ENCODE peak calls at places on chromosomes 11 and 22, in five cellular contexts. I is AG10803, T is transverse colon, K is body of pancreas, N is HCT116. X is an unnamed sample.

GRCh38 chr11:47572715-47573255 is 6.0 kb downstream of the KBTBD4 start:
- DNase-seq in N (no peak), T (no peak), I (no peak), K (no peak), X (no peak)

GRCh38 chr11:64244966-64245365 is 1.8 kb downstream of the PPP1R14B start:
- DNase-seq in T (peak), K (no peak), N (no peak), I (no peak), X (no peak)

GRCh38 chr11:44361883-44362282 is 51.9 kb upstream of the ALX4 start:
- DNase-seq in N (no peak), K (no peak), I (peak), T (no peak), X (no peak)

GRCh38 chr11:93212094-93212493 is 14.3 kb upstream of the SLC36A4 start:
- DNase-seq in K (no peak), N (no peak), T (no peak), I (no peak), X (no peak)

GRCh38 chr11:104127828-104128227 is 36.1 kb downstream of the PDGFD start:
- DNase-seq in N (no peak), K (no peak), T (no peak), I (peak), X (no peak)

GRCh38 chr11:635945-636510 is 1.0 kb upstream of the DRD4 start:
- DNase-seq in K (no peak), I (no peak), N (no peak), T (no peak), X (no peak)

GRCh38 chr11:134639586-134640330 is 227.7 kb upstream of the B3GAT1 start:
- DNase-seq in K (no peak), T (peak), I (no peak), N (peak), X (no peak)

GRCh38 chr11:721913-722811 is 16.1 kb downstream of the EPS8L2 start:
- DNase-seq in N (no peak), K (no peak), T (peak), I (no peak), X (no peak)

GRCh38 chr22:30159082-30159481 is 78.8 kb downstream of the HORMAD2 start:
- DNase-seq in T (no peak), I (no peak), K (no peak), N (no peak), X (no peak)

GRCh38 chr11:120052196-120052775 is 85.6 kb downstream of the TRIM29 start:
- DNase-seq in I (no peak), N (no peak), T (no peak), K (no peak), X (no peak)

GRCh38 chr11:118938491-118939411 is 13.0 kb upstream of the BCL9L start:
- DNase-seq in N (peak), K (no peak), T (peak), I (peak), X (peak)

GRCh38 chr22:47397673-47398072 is 635.2 kb downstream of the TBC1D22A start:
- DNase-seq in K (no peak), I (no peak), N (no peak), T (no peak), X (no peak)

GRCh38 chr11:35174666-35175065 is 35.7 kb downstream of the CD44 start:
- DNase-seq in N (no peak), K (no peak), T (no peak), I (peak), X (peak)

GRCh38 chr11:34215806-34216453 is 110.5 kb downstream of the NAT10 start:
- DNase-seq in I (no peak), T (no peak), K (no peak), N (no peak), X (no peak)

GRCh38 chr11:2805388-2806057 is 80.1 kb downstream of the CDKN1C start:
- DNase-seq in I (no peak), K (peak), N (no peak), T (peak), X (no peak)

GRCh38 chr22:25134028-25134427 is 65.6 kb upstream of the CRYBB3 start:
- DNase-seq in T (peak), I (no peak), N (no peak), K (peak), X (no peak)

GRCh38 chr11:104564921-104565580 is 333.2 kb downstream of the CASP12 start:
- DNase-seq in N (no peak), I (no peak), T (no peak), K (no peak), X (no peak)

GRCh38 chr11:70191495-70192140 is 11.5 kb upstream of the FADD start:
- DNase-seq in T (peak), N (peak), I (peak), K (peak), X (peak)

GRCh38 chr11:118226781-118227180 is 2.0 kb upstream of the JAML start:
- DNase-seq in N (no peak), I (no peak), T (no peak), K (no peak), X (no peak)

GRCh38 chr11:64759722-64760719 is at the start of gene PYGM:
- DNase-seq in T (no peak), K (peak), I (no peak), N (no peak), X (no peak)

GRCh38 chr11:84990141-84990540 is 637.0 kb downstream of the DLG2 start:
- DNase-seq in N (no peak), T (no peak), K (no peak), I (no peak), X (no peak)

X was measured in astrocyte of the cerebellum.